ENCODE peak calls at places on chromosomes 6 and 20, in nine cellular contexts. M is body of pancreas, G is A549, I is Peyer's patch, A is stomach, B is esophagus squamous epithelium, L is transverse colon, O is spleen, Y is heart left ventricle. P is an unnamed sample.

GRCh38 chr6:30091577-30092381 is 16.2 kb upstream of the RNF39 start:
- DNase-seq in M (no peak), G (peak; percentile 48), I (peak; percentile 84), A (no peak), B (no peak), L (peak; percentile 64), O (no peak), Y (no peak), P (no peak)

GRCh38 chr6:131070061-131070460 is 7.0 kb upstream of the EPB41L2 start:
- DNase-seq in M (no peak), G (no peak), I (no peak), A (no peak), B (no peak), L (no peak), O (no peak), Y (no peak), P (no peak)

GRCh38 chr6:36139991-36140710 is 9.8 kb downstream of the MAPK13 start:
- DNase-seq in M (no peak), G (no peak), I (no peak), A (no peak), B (no peak), L (no peak), O (no peak), Y (no peak), P (no peak)

GRCh38 chr6:21931641-21932335 is 338.2 kb downstream of the SOX4 start:
- DNase-seq in M (no peak), G (no peak), I (no peak), A (no peak), B (no peak), L (no peak), O (no peak), Y (no peak), P (no peak)

GRCh38 chr6:139027620-139028182 is 844 bp upstream of the ABRACL start:
- DNase-seq in M (peak; percentile 4), G (no peak), I (peak; percentile 53), A (peak; percentile 41), B (no peak), L (peak; percentile 44), O (no peak), Y (no peak), P (peak; percentile 72)

GRCh38 chr6:2197177-2197671 is 48.2 kb downstream of the GMDS start:
- DNase-seq in M (no peak), G (no peak), I (no peak), A (no peak), B (no peak), L (no peak), O (no peak), Y (peak; percentile 12), P (no peak)

GRCh38 chr6:1670711-1671462 is 61.2 kb downstream of the FOXC1 start:
- DNase-seq in M (no peak), G (no peak), I (no peak), A (no peak), B (no peak), L (no peak), O (no peak), Y (no peak), P (no peak)

GRCh38 chr20:3755814-3756480 is 11.6 kb downstream of the ADISSP start:
- DNase-seq in M (no peak), G (no peak), I (no peak), A (no peak), B (no peak), L (no peak), O (no peak), Y (no peak), P (no peak)

GRCh38 chr6:144595266-144595665 is 310.1 kb downstream of the UTRN start:
- DNase-seq in M (no peak), G (no peak), I (no peak), A (no peak), B (no peak), L (no peak), O (no peak), Y (no peak), P (no peak)

GRCh38 chr6:15898693-15899092 is 230.2 kb upstream of the MYLIP start:
- DNase-seq in M (no peak), G (no peak), I (no peak), A (no peak), B (no peak), L (no peak), O (no peak), Y (no peak), P (no peak)

GRCh38 chr6:15897063-15897934 is 231.6 kb upstream of the MYLIP start:
- DNase-seq in M (peak; percentile 55), G (no peak), I (no peak), A (no peak), B (no peak), L (no peak), O (no peak), Y (peak; percentile 34), P (no peak)

GRCh38 chr6:15904651-15905376 is 224.1 kb upstream of the MYLIP start:
- DNase-seq in M (no peak), G (no peak), I (no peak), A (no peak), B (no peak), L (no peak), O (no peak), Y (no peak), P (no peak)

GRCh38 chr6:15905488-15906392 is 223.1 kb upstream of the MYLIP start:
- DNase-seq in M (no peak), G (no peak), I (no peak), A (no peak), B (no peak), L (no peak), O (no peak), Y (no peak), P (no peak)

GRCh38 chr6:15901141-15902115 is 227.5 kb upstream of the MYLIP start:
- DNase-seq in M (peak; percentile 25), G (no peak), I (no peak), A (no peak), B (no peak), L (peak; percentile 22), O (no peak), Y (no peak), P (peak; percentile 89)
- TF ChIP-seq CTCF in M (no peak), G (no peak), I (peak; percentile 28), A (no peak), B (peak; percentile 36), L (peak; percentile 25), O (no peak), Y (no peak), P (no peak)

GRCh38 chr6:64580346-64580745 is 944.7 kb downstream of the PHF3 start:
- DNase-seq in M (no peak), G (no peak), I (no peak), A (no peak), B (no peak), L (no peak), O (no peak), Y (no peak), P (no peak)
- TF ChIP-seq POLR2A in M (no peak), G (no peak), I (no peak), A (no peak), B (no peak), L (no peak), O (no peak), Y (no peak), P (no peak)

DNA sequence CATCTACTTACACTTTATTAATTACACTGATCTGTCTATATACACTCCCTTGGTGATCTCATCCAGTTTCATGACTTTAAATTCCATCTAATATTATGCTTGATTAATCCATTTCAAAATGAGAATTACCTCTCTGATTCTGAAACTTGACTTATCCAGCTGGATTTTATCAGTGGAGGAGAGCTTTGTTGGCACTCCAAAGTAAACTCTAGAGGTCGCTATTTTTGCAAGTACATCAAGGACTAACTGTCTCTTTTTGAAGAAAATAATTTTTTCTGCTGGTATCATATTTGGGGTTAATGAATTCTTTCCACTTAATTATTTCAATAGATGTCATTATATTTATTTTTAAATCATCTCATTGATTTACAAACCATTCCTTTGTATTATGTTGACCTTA is 630.3 kb upstream of the MAN1A1 start:
- DNase-seq in M (no peak), G (peak; percentile 1), I (no peak), A (no peak), B (no peak), L (no peak), O (no peak), Y (no peak), P (no peak)
- TF ChIP-seq CTCF in M (no peak), G (no peak), I (no peak), A (no peak), B (no peak), L (no peak), O (no peak), Y (no peak), P (no peak)

DNA sequence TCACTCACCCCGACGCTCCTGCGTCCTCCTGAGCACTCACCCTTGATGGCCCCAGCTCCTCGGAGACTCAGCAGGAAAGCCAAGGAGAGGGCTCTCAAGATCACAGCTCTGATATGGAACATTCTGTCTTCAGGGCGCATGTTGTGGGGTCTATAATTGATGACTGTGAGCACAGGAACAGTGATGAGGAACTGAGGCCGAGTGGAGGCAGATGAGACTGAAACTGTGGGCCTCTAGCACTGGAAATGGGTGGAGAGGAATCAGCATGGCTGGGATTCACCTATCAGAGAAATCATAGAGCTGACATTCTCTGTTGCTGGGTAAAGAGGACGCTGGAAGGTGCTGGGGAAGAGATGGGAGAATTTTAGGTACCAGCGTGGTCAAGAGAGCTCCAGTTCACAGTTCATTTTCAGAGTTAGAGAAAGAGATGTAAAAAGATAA is at the start of gene HLA-DPA1:
- DNase-seq in M (peak; percentile 68), G (peak; percentile 5), I (no peak), A (peak; percentile 63), B (no peak), L (peak; percentile 64), O (peak; percentile 81), Y (peak; percentile 72), P (peak; percentile 40)
- TF ChIP-seq POLR2A in M (peak; percentile 80), G (no peak), I (peak; percentile 72), A (no peak), B (peak; percentile 15), L (peak; percentile 71), O (peak; percentile 99), Y (no peak), P (no peak)

DNA sequence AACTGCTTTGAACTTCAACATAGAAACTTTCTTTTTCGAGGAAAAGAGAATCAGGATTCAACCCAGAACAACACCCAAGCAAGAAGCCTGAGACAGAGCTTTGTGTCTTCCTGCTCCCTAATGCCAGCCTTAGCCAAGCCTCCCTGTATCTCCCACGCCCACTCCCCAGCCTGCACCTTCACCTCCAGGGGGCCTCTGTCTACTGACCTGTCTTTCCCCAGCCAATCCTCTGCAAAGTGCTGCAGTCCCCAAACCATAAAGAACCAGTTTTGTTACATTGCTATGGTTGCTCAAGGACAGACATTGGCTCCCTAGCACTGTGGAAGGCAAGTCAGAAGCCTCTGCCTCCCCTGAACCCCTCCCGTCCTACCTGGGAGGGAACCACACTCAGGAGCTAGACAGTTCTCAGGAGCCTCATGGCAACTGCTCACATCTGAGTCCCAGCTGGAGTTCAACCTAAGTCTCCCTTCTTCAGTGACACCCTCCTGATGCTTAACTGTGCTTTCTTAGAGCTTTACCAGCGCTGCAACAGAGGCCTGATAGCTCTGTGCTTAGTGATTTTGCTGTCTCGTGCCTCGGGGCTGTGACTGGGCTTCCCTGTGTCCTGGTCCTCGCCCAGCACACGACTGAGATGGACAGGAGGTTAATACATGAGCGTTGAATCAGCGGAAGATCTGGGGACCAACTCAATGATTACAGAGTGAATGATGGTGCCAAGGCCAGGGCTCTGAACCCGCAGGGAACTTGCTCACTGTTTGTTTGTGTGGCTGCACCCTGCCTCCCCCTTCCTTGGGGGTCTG is 101.5 kb upstream of the DUSP22 start:
- DNase-seq in M (no peak), G (no peak), I (no peak), A (no peak), B (no peak), L (no peak), O (no peak), Y (no peak), P (no peak)
- TF ChIP-seq CTCF in M (no peak), G (no peak), I (no peak), A (no peak), B (no peak), L (no peak), O (no peak), Y (no peak), P (no peak)

GRCh38 chr6:3831741-3832530 is 17.2 kb upstream of the FAM50B start:
- DNase-seq in M (no peak), G (no peak), I (peak; percentile 18), A (no peak), B (no peak), L (no peak), O (no peak), Y (no peak), P (no peak)
- TF ChIP-seq POLR2A in M (no peak), G (no peak), I (no peak), A (no peak), B (no peak), L (no peak), O (no peak), Y (no peak), P (no peak)